ENCODE peak calls at places on chromosomes 12 and 14, in ten cellular contexts. C is transverse colon, Q is IMR-90, K is OCI-LY7, J is SK-N-SH, G is osteoblast, V is right atrium auricular region, B is neuronal stem cell, N is AG04450, X is prostate gland. S is an unnamed sample.
A peak's percentile ranks its signal among the peaks of the same experiment; 100 is the strongest.

GRCh38 chr14:103699901-103700752 is 15.1 kb downstream of the XRCC3 start:
- DNase-seq in Q (no peak), X (no peak), G (peak; percentile 65), V (no peak), C (no peak), B (no peak), N (no peak), K (no peak), J (no peak), S (no peak)

GRCh38 chr14:96286251-96286650 is 30.2 kb downstream of the BDKRB1 start:
- DNase-seq in G (no peak), K (no peak), B (no peak), X (no peak), J (no peak), C (no peak), N (no peak), V (no peak), Q (no peak), S (no peak)

GRCh38 chr12:124527861-124528561 is 39.4 kb downstream of the NCOR2 start:
- DNase-seq in X (no peak), Q (no peak), K (no peak), B (no peak), G (peak; percentile 90), C (no peak), N (no peak), V (no peak), J (no peak), S (no peak)

GRCh38 chr14:69711471-69712216 is 55.3 kb upstream of the SRSF5 start:
- DNase-seq in G (no peak), X (no peak), N (no peak), Q (no peak), K (no peak), B (no peak), V (no peak), J (no peak), C (peak; percentile 26), S (no peak)

GRCh38 chr12:115661103-115661502 is 616.4 kb downstream of the MED13L start:
- DNase-seq in K (no peak), V (no peak), N (no peak), X (peak; percentile 16), C (no peak), J (no peak), B (no peak), Q (no peak), G (no peak), S (no peak)

GRCh38 chr12:80708535-80709328 is 1.3 kb downstream of the MYF6 start:
- DNase-seq in C (no peak), K (no peak), X (no peak), J (no peak), Q (no peak), V (no peak), B (no peak), N (no peak), G (peak; percentile 67), S (no peak)

GRCh38 chr14:103127356-103127755 is 4.1 kb downstream of the TNFAIP2 start:
- DNase-seq in N (no peak), J (no peak), X (no peak), V (no peak), Q (no peak), C (no peak), K (no peak), B (no peak), G (peak; percentile 76), S (no peak)

GRCh38 chr12:50257226-50258166 is 25.8 kb downstream of the LIMA1 start:
- DNase-seq in B (no peak), Q (peak; percentile 64), V (no peak), C (no peak), X (peak; percentile 81), K (peak; percentile 28), N (no peak), G (no peak), J (no peak), S (no peak)

GRCh38 chr14:75011356-75012097 is 8.8 kb downstream of the EIF2B2 start:
- DNase-seq in N (no peak), G (peak; percentile 82), K (no peak), X (no peak), J (no peak), V (no peak), B (no peak), Q (peak; percentile 78), C (no peak), S (no peak)

GRCh38 chr14:103319422-103319821 is 14.6 kb upstream of the EIF5 start:
- DNase-seq in N (no peak), J (no peak), K (peak; percentile 22), V (no peak), G (no peak), X (no peak), C (peak; percentile 41), B (no peak), Q (no peak), S (no peak)

GRCh38 chr14:104341532-104342434 is 203.4 kb downstream of the KIF26A start:
- DNase-seq in C (peak; percentile 87), Q (no peak), X (no peak), K (peak; percentile 44), B (peak; percentile 50), V (no peak), N (no peak), G (peak; percentile 62), J (peak; percentile 67), S (no peak)

GRCh38 chr12:114395755-114396152 is 10.2 kb downstream of the TBX5 start:
- DNase-seq in C (no peak), Q (peak; percentile 90), G (no peak), J (no peak), X (no peak), B (peak; percentile 37), K (no peak), V (no peak), N (no peak), S (no peak)
- H3K4me3 ChIP-seq in C (no peak overlapping the region), Q (peak overlapping the region; percentile 30), G (no peak overlapping the region), J (no peak overlapping the region), X (no peak overlapping the region), B (no peak overlapping the region), K (no peak overlapping the region), V (peak overlapping the region; percentile 9), N (peak overlapping the region; percentile 37), S (no peak overlapping the region)

GRCh38 chr12:27859648-27860047 is 79.6 kb upstream of the MANSC4 start:
- DNase-seq in V (no peak), C (no peak), N (no peak), Q (no peak), G (no peak), X (no peak), K (no peak), B (no peak), J (no peak), S (no peak)
- H3K27ac ChIP-seq in V (no peak overlapping the region), C (no peak overlapping the region), N (no peak overlapping the region), Q (no peak overlapping the region), G (no peak overlapping the region), X (no peak overlapping the region), K (no peak overlapping the region), B (no peak overlapping the region), J (no peak overlapping the region), S (no peak overlapping the region)

GRCh38 chr14:22549304-22549962 is 39.6 kb downstream of the DAD1 start:
- DNase-seq in C (no peak), Q (no peak), X (no peak), K (no peak), G (no peak), V (no peak), N (no peak), J (no peak), B (no peak), S (no peak)
- H3K4me3 ChIP-seq in C (no peak overlapping the region), Q (no peak overlapping the region), X (no peak overlapping the region), K (peak overlapping the region; percentile 4), G (no peak overlapping the region), V (no peak overlapping the region), N (no peak overlapping the region), J (no peak overlapping the region), B (no peak overlapping the region), S (peak overlapping the region; percentile 19)

GRCh38 chr12:75884465-75884985 is 147.1 kb downstream of the PHLDA1 start:
- DNase-seq in G (no peak), J (no peak), K (no peak), B (no peak), N (no peak), Q (no peak), V (no peak), X (no peak), C (no peak), S (no peak)
- H3K27ac ChIP-seq in G (no peak overlapping the region), J (no peak overlapping the region), K (no peak overlapping the region), B (no peak overlapping the region), N (no peak overlapping the region), Q (no peak overlapping the region), V (no peak overlapping the region), X (no peak overlapping the region), C (no peak overlapping the region), S (no peak overlapping the region)

DNA sequence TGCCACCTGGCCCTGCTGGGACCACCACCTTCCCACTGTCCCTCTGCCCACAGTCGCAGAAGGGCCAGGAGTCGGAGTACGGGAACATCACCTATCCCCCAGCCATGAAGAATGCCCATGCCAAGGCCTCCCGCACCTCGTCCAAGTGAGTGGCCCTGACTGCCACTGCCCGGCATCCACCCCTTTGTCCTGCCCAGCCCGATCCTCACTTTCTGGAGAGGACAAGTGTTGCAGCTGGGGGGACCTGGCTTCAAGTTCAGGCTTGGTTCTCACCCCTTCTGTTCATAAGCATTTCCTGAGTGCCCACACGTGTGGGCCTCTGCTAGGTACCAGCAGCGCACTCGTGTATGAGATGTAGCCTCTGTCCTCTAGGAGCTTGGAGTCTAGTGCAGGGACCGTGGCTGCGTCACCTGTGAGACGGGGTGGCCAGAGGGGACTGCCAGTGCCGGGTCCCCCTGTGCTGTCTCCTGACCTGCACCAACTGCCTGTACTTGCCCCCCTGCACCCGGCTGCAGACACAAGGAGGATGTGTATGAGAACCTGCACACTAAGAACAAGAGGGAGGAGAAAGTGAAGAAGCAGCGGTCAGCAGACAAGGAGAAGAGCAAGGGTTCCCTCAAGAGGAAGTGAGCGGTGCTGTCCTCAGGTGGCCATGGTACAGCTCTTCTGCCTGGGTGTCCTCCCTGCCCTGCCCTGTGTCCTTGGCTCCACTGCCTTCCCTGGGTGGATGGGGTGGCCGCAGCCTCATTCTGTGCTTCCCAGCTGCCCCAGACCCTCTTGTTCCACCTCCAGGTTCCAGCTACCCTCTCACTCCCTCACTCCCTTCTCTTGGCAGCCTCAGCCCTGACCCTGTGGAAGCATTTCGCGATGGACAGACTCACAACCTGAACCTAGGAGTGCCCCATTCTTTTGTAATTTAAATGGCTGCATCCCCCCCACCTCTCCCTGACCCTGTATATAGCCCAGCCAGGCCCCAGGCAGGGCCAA is 9.4 kb downstream of the PTPN6 start:
- DNase-seq in B (no peak), V (no peak), Q (peak; percentile 38), K (peak; percentile 68), X (no peak), J (peak; percentile 38), C (peak; percentile 58), N (no peak), G (no peak), S (no peak)
- H3K4me3 ChIP-seq in B (no peak overlapping the region), V (no peak overlapping the region), Q (no peak overlapping the region), K (no peak overlapping the region), X (peak overlapping the region; percentile 85), J (no peak overlapping the region), C (no peak overlapping the region), N (no peak overlapping the region), G (peak overlapping the region; percentile 58), S (peak overlapping the region; percentile 4)